ENCODE peak calls at places on chromosomes 11 and 22, in six cellular contexts. R is GM06990, V is endodermal cell, K is SK-N-SH, X is choroid plexus epithelial cell, D is right atrium auricular region. B is an unnamed sample.

GRCh38 chr11:14342906-14343305 is 16.1 kb downstream of the RRAS2 start:
- DNase-seq in X (peak; percentile 89), K (no peak), D (no peak), V (no peak), R (no peak), B (no peak)

GRCh38 chr11:63915961-63916836 is 765 bp downstream of the RCOR2 start:
- DNase-seq in X (peak; percentile 24), R (no peak), V (peak; percentile 98), K (peak; percentile 91), D (no peak), B (no peak)

GRCh38 chr11:66639066-66639813 is 737 bp downstream of the RBM4 start:
- DNase-seq in V (no peak), R (no peak), X (peak; percentile 67), D (no peak), K (no peak), B (no peak)

GRCh38 chr22:36756031-36756430 is 19.9 kb downstream of the IFT27 start:
- DNase-seq in V (peak; percentile 41), R (no peak), D (no peak), X (no peak), K (no peak), B (no peak)

GRCh38 chr22:23984430-23984829 is 4.5 kb downstream of the GSTT2 start:
- DNase-seq in X (peak; percentile 35), D (no peak), K (peak; percentile 52), V (no peak), R (no peak), B (no peak)

GRCh38 chr22:44311855-44312170 is 938 bp downstream of the SHISAL1 start:
- DNase-seq in K (no peak), X (peak; percentile 74), V (no peak), D (no peak), R (no peak), B (no peak)

GRCh38 chr22:44567846-44568493 is 69.9 kb upstream of the RTL6 start:
- DNase-seq in R (no peak), X (peak; percentile 70), D (no peak), V (peak; percentile 85), K (no peak), B (no peak)

GRCh38 chr11:22703040-22703439 is 36.6 kb downstream of the GAS2 start:
- DNase-seq in V (no peak), R (no peak), X (peak; percentile 92), D (no peak), K (no peak), B (no peak)

GRCh38 chr22:46866591-46866990 is 104.1 kb downstream of the TBC1D22A start:
- DNase-seq in K (no peak), V (peak; percentile 66), X (peak; percentile 91), R (no peak), D (no peak), B (no peak)

GRCh38 chr11:11600288-11600687 is 21.5 kb downstream of the GALNT18 start:
- DNase-seq in D (no peak), R (no peak), V (no peak), K (no peak), X (no peak), B (no peak)

GRCh38 chr22:18044548-18045271 is 20.3 kb upstream of the MICAL3 start:
- DNase-seq in K (no peak), X (peak; percentile 86), D (no peak), V (no peak), R (no peak), B (peak; percentile 85)

GRCh38 chr11:61861634-61862033 is 29.7 kb downstream of the FADS3 start:
- DNase-seq in D (no peak), R (no peak), X (no peak), V (no peak), K (no peak), B (no peak)

GRCh38 chr11:28209906-28210305 is 101.7 kb downstream of the METTL15 start:
- DNase-seq in R (no peak), X (no peak), D (no peak), K (no peak), V (no peak), B (no peak)

GRCh38 chr22:48270731-48271130 is 1508.3 kb downstream of the TBC1D22A start:
- DNase-seq in D (no peak), V (no peak), K (no peak), X (no peak), R (no peak), B (no peak)

GRCh38 chr22:33542722-33543121 is 377.6 kb downstream of the LARGE1 start:
- DNase-seq in V (no peak), K (no peak), R (no peak), X (no peak), D (no peak), B (no peak)

GRCh38 chr11:67277231-67277961 is 11.1 kb downstream of the GRK2 start:
- DNase-seq in K (no peak), X (peak; percentile 88), R (peak; percentile 92), V (peak; percentile 89), D (peak; percentile 96), B (peak; percentile 88)

GRCh38 chr11:102343789-102344188 is 3.2 kb upstream of the BIRC2 start:
- DNase-seq in K (no peak), V (no peak), R (no peak), X (no peak), D (no peak), B (no peak)

GRCh38 chr22:20777420-20778177 is 3.7 kb downstream of the SERPIND1 start:
- DNase-seq in K (no peak), X (peak; percentile 91), R (no peak), D (no peak), V (no peak), B (peak; percentile 72)

GRCh38 chr11:19664896-19665548 is 47.6 kb upstream of the NAV2 start:
- DNase-seq in X (peak; percentile 50), D (peak; percentile 77), K (no peak), R (no peak), V (no peak), B (no peak)

GRCh38 chr11:118147502-118147901 is 5.1 kb downstream of the SCN4B start:
- DNase-seq in V (no peak), R (no peak), K (no peak), X (no peak), D (no peak), B (peak; percentile 17)

GRCh38 chr11:26778000-26778757 is 56.3 kb upstream of the SLC5A12 start:
- DNase-seq in X (peak; percentile 61), R (peak; percentile 19), K (no peak), D (no peak), V (no peak), B (no peak)

GRCh38 chr22:22167791-22168189 is 76.8 kb upstream of the VPREB1 start:
- DNase-seq in R (peak; percentile 77), K (no peak), X (no peak), D (no peak), V (no peak), B (no peak)

GRCh38 chr11:133776671-133777070 is 68.6 kb downstream of the SPATA19 start:
- DNase-seq in R (no peak), X (no peak), V (no peak), K (no peak), D (no peak), B (no peak)

GRCh38 chr11:76788661-76789442 is 5.7 kb downstream of the TSKU start:
- DNase-seq in V (peak; percentile 77), X (no peak), R (no peak), D (no peak), K (no peak), B (peak; percentile 75)

GRCh38 chr22:50507421-50507990 is at the start of gene LMF2:
- DNase-seq in K (peak; percentile 98), D (peak; percentile 87), V (peak; percentile 99), X (no peak), R (peak; percentile 86), B (peak; percentile 95)

GRCh38 chr11:63687845-63688244 is 6.5 kb downstream of the RTN3 start:
- DNase-seq in D (no peak), V (no peak), R (no peak), K (no peak), X (no peak), B (no peak)

GRCh38 chr11:76235233-76236091 is 29.2 kb upstream of the WNT11 start:
- DNase-seq in R (peak; percentile 88), V (peak; percentile 98), K (peak; percentile 96), X (peak; percentile 95), D (peak; percentile 95), B (peak; percentile 86)

GRCh38 chr11:118911113-118911879 is 14.4 kb downstream of the BCL9L start:
- DNase-seq in V (peak; percentile 87), D (no peak), R (no peak), X (peak; percentile 77), K (no peak), B (peak; percentile 53)

GRCh38 chr11:63866211-63866610 is 27.3 kb downstream of the MARK2 start:
- DNase-seq in V (no peak), K (no peak), D (peak; percentile 73), R (peak; percentile 66), X (peak; percentile 87), B (peak; percentile 57)

GRCh38 chr11:128720522-128720985 is 26.7 kb downstream of the FLI1 start:
- DNase-seq in X (peak; percentile 73), V (peak; percentile 58), R (peak; percentile 77), K (no peak), D (no peak), B (peak; percentile 35)
- H3K4me3 ChIP-seq in X (peak overlapping the region; percentile 32), V (no peak overlapping the region), R (peak overlapping the region; percentile 69), K (no peak overlapping the region), D (peak overlapping the region; percentile 11), B (no peak overlapping the region)

GRCh38 chr11:71342951-71343827 is 90.8 kb upstream of the SHANK2 start:
- DNase-seq in D (no peak), X (peak; percentile 23), R (no peak), K (peak; percentile 74), V (peak; percentile 93), B (peak; percentile 68)
- TF ChIP-seq CTCF in D (no peak), X (peak; percentile 66), R (peak; percentile 74), K (no peak), V (peak; percentile 83), B (peak; percentile 54)

DNA sequence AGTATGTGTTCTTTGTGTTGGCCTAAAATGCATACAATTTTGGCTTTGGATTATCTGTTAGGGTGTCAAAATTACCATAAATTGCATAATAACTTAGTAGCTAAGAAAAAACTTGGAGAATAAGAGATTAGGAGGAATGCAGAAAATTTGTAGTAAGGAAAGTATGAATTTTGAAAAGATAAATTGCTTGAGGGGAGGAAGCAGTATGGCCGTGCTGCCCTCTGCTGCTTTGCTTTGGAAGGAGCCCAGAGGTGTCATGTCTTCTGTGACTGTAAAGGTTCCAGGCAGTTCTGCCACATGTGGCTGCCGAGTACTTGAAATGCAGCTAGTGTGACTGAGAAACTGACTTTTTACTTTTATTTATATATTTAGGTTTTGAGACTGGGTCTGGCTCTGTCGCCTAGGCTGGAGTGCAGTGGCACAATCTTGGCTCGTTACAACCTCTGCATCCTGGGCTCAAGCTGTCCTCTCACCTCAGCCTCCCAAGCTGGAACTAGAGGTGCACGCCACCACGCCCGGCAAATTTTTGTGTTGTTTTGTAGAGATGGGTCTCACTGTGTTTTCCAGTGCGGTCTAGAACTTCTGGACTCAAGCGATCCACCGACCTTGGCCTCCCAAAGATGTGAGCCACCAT is 1.8 kb downstream of the ADSL start:
- DNase-seq in K (peak; percentile 56), V (peak; percentile 77), R (no peak), X (peak; percentile 80), D (no peak), B (peak; percentile 43)
- H3K4me3 ChIP-seq in K (peak overlapping the region; percentile 67), V (peak overlapping the region; percentile 99), R (peak overlapping the region; percentile 93), X (no peak overlapping the region), D (no peak overlapping the region), B (no peak overlapping the region)

GRCh38 chr11:34837246-34837856 is 78.8 kb downstream of the APIP start:
- DNase-seq in D (no peak), X (no peak), K (no peak), V (peak; percentile 69), R (no peak), B (no peak)
- TF ChIP-seq CTCF in D (no peak), X (no peak), K (no peak), V (peak; percentile 57), R (no peak), B (no peak)

GRCh38 chr11:30012346-30012745 is 4.5 kb downstream of the KCNA4 start:
- DNase-seq in X (no peak), V (no peak), D (no peak), R (no peak), K (no peak), B (no peak)
- H3K4me3 ChIP-seq in X (no peak overlapping the region), V (no peak overlapping the region), D (no peak overlapping the region), R (no peak overlapping the region), K (no peak overlapping the region), B (no peak overlapping the region)

B was measured in right lobe of liver.